ENCODE peak calls at places on chromosomes 2 and 18, in seven cellular contexts. One of them, this sample, is unnamed.

GRCh38 chr2:44974064-44974715 is 32.7 kb downstream of the SIX3 start:
- DNase-seq in PC-9: peak; percentile 77
- DNase-seq in cardiac muscle cell: peak; percentile 50
- DNase-seq in dorsolateral prefrontal cortex: no peak
- DNase-seq in GM10248: no peak
- DNase-seq in suprapubic skin: no peak
- DNase-seq in GM06990: no peak
- DNase-seq in this sample: peak; percentile 44

GRCh38 chr18:43794363-43794762 is 517.1 kb upstream of the SYT4 start:
- DNase-seq in PC-9: no peak
- DNase-seq in cardiac muscle cell: no peak
- DNase-seq in dorsolateral prefrontal cortex: no peak
- DNase-seq in GM10248: no peak
- DNase-seq in suprapubic skin: no peak
- DNase-seq in GM06990: no peak
- DNase-seq in this sample: no peak

GRCh38 chr2:205903549-205904129 is 182.3 kb downstream of the INO80D start:
- DNase-seq in PC-9: no peak
- DNase-seq in cardiac muscle cell: peak; percentile 13
- DNase-seq in dorsolateral prefrontal cortex: no peak
- DNase-seq in GM10248: peak; percentile 30
- DNase-seq in suprapubic skin: no peak
- DNase-seq in GM06990: peak; percentile 7
- DNase-seq in this sample: peak; percentile 62

GRCh38 chr2:69138793-69139510 is 126.0 kb downstream of the ANTXR1 start:
- DNase-seq in PC-9: peak; percentile 77
- DNase-seq in cardiac muscle cell: peak; percentile 84
- DNase-seq in dorsolateral prefrontal cortex: no peak
- DNase-seq in GM10248: no peak
- DNase-seq in suprapubic skin: no peak
- DNase-seq in GM06990: no peak
- DNase-seq in this sample: no peak

GRCh38 chr2:9329497-9329896 is 93.8 kb downstream of the ITGB1BP1 start:
- DNase-seq in PC-9: no peak
- DNase-seq in cardiac muscle cell: no peak
- DNase-seq in dorsolateral prefrontal cortex: no peak
- DNase-seq in GM10248: no peak
- DNase-seq in suprapubic skin: no peak
- DNase-seq in GM06990: no peak
- DNase-seq in this sample: no peak

GRCh38 chr2:128004509-128004908 is 23.4 kb downstream of the SAP130 start:
- DNase-seq in PC-9: no peak
- DNase-seq in cardiac muscle cell: no peak
- DNase-seq in dorsolateral prefrontal cortex: no peak
- DNase-seq in GM10248: no peak
- DNase-seq in suprapubic skin: no peak
- DNase-seq in GM06990: no peak
- DNase-seq in this sample: no peak

GRCh38 chr2:109125595-109126500 is 3.2 kb upstream of the SH3RF3 start:
- DNase-seq in PC-9: peak; percentile 95
- DNase-seq in cardiac muscle cell: peak; percentile 89
- DNase-seq in dorsolateral prefrontal cortex: no peak
- DNase-seq in GM10248: no peak
- DNase-seq in suprapubic skin: peak; percentile 63
- DNase-seq in GM06990: no peak
- DNase-seq in this sample: peak; percentile 23

GRCh38 chr2:76895469-76895868 is 626.7 kb downstream of the LRRTM4 start:
- DNase-seq in PC-9: no peak
- DNase-seq in cardiac muscle cell: no peak
- DNase-seq in dorsolateral prefrontal cortex: no peak
- DNase-seq in GM10248: no peak
- DNase-seq in suprapubic skin: no peak
- DNase-seq in GM06990: no peak
- DNase-seq in this sample: no peak

GRCh38 chr2:220991972-220992371 is 580.1 kb downstream of the EPHA4 start:
- DNase-seq in PC-9: no peak
- DNase-seq in cardiac muscle cell: no peak
- DNase-seq in dorsolateral prefrontal cortex: no peak
- DNase-seq in GM10248: no peak
- DNase-seq in suprapubic skin: no peak
- DNase-seq in GM06990: no peak
- DNase-seq in this sample: no peak

GRCh38 chr2:69582582-69583176 is 60.9 kb downstream of the AAK1 start:
- DNase-seq in PC-9: no peak
- DNase-seq in cardiac muscle cell: peak; percentile 55
- DNase-seq in dorsolateral prefrontal cortex: no peak
- DNase-seq in GM10248: no peak
- DNase-seq in suprapubic skin: no peak
- DNase-seq in GM06990: no peak
- DNase-seq in this sample: peak; percentile 41

GRCh38 chr2:88028931-88029330 is 12.6 kb upstream of the RNU2-63P start:
- DNase-seq in PC-9: no peak
- DNase-seq in cardiac muscle cell: no peak
- DNase-seq in dorsolateral prefrontal cortex: no peak
- DNase-seq in GM10248: no peak
- DNase-seq in suprapubic skin: no peak
- DNase-seq in GM06990: no peak
- DNase-seq in this sample: no peak

GRCh38 chr2:209411296-209411695 is 12.6 kb upstream of the MAP2 start:
- DNase-seq in PC-9: no peak
- DNase-seq in cardiac muscle cell: no peak
- DNase-seq in dorsolateral prefrontal cortex: no peak
- DNase-seq in GM10248: no peak
- DNase-seq in suprapubic skin: no peak
- DNase-seq in GM06990: no peak
- DNase-seq in this sample: no peak

GRCh38 chr2:15631883-15632282 is 40.2 kb downstream of the DDX1 start:
- DNase-seq in PC-9: no peak
- DNase-seq in cardiac muscle cell: no peak
- DNase-seq in dorsolateral prefrontal cortex: no peak
- DNase-seq in GM10248: no peak
- DNase-seq in suprapubic skin: no peak
- DNase-seq in GM06990: no peak
- DNase-seq in this sample: no peak

GRCh38 chr2:152473151-152473857 is 138.3 kb downstream of the FMNL2 start:
- DNase-seq in PC-9: peak; percentile 63
- DNase-seq in cardiac muscle cell: no peak
- DNase-seq in dorsolateral prefrontal cortex: no peak
- DNase-seq in GM10248: no peak
- DNase-seq in suprapubic skin: no peak
- DNase-seq in GM06990: no peak
- DNase-seq in this sample: no peak

GRCh38 chr2:104866883-104867350 is 13.0 kb downstream of the POU3F3 start:
- DNase-seq in PC-9: no peak
- DNase-seq in cardiac muscle cell: no peak
- DNase-seq in dorsolateral prefrontal cortex: no peak
- DNase-seq in GM10248: no peak
- DNase-seq in suprapubic skin: no peak
- DNase-seq in GM06990: no peak
- DNase-seq in this sample: no peak

GRCh38 chr2:106147159-106147558 is 46.9 kb downstream of the UXS1 start:
- DNase-seq in PC-9: peak; percentile 76
- DNase-seq in cardiac muscle cell: peak; percentile 42
- DNase-seq in dorsolateral prefrontal cortex: no peak
- DNase-seq in GM10248: no peak
- DNase-seq in suprapubic skin: no peak
- DNase-seq in GM06990: no peak
- DNase-seq in this sample: no peak

GRCh38 chr2:28108143-28108542 is 217.6 kb downstream of the BABAM2 start:
- DNase-seq in PC-9: no peak
- DNase-seq in cardiac muscle cell: peak; percentile 14
- DNase-seq in dorsolateral prefrontal cortex: no peak
- DNase-seq in GM10248: no peak
- DNase-seq in suprapubic skin: no peak
- DNase-seq in GM06990: no peak
- DNase-seq in this sample: no peak

GRCh38 chr2:97718051-97718882 is 4.9 kb downstream of the ZAP70 start:
- DNase-seq in PC-9: no peak
- DNase-seq in cardiac muscle cell: no peak
- DNase-seq in dorsolateral prefrontal cortex: no peak
- DNase-seq in GM10248: peak; percentile 72
- DNase-seq in suprapubic skin: no peak
- DNase-seq in GM06990: no peak
- DNase-seq in this sample: peak; percentile 60

GRCh38 chr2:224865016-224865415 is 148.9 kb upstream of the CCDC195 start:
- DNase-seq in PC-9: no peak
- DNase-seq in cardiac muscle cell: no peak
- DNase-seq in dorsolateral prefrontal cortex: no peak
- DNase-seq in GM10248: no peak
- DNase-seq in suprapubic skin: no peak
- DNase-seq in GM06990: no peak
- DNase-seq in this sample: no peak

GRCh38 chr2:30663806-30664205 is 143.4 kb downstream of the CAPN13 start:
- DNase-seq in PC-9: peak; percentile 11
- DNase-seq in cardiac muscle cell: no peak
- DNase-seq in dorsolateral prefrontal cortex: no peak
- DNase-seq in GM10248: no peak
- DNase-seq in suprapubic skin: no peak
- DNase-seq in GM06990: no peak
- DNase-seq in this sample: no peak

GRCh38 chr2:208373460-208374089 is 33.0 kb upstream of the PTH2R start:
- DNase-seq in PC-9: no peak
- DNase-seq in cardiac muscle cell: peak; percentile 72
- DNase-seq in dorsolateral prefrontal cortex: no peak
- DNase-seq in GM10248: peak; percentile 54
- DNase-seq in suprapubic skin: no peak
- DNase-seq in GM06990: no peak
- DNase-seq in this sample: peak; percentile 54

GRCh38 chr2:216057688-216058193 is 23.9 kb downstream of the PECR start:
- DNase-seq in PC-9: peak; percentile 54
- DNase-seq in cardiac muscle cell: peak; percentile 10
- DNase-seq in dorsolateral prefrontal cortex: no peak
- DNase-seq in GM10248: peak; percentile 78
- DNase-seq in suprapubic skin: no peak
- DNase-seq in GM06990: peak; percentile 74
- DNase-seq in this sample: peak; percentile 94

GRCh38 chr18:44839239-44839666 is 158.6 kb downstream of the SETBP1 start:
- DNase-seq in PC-9: peak; percentile 81
- DNase-seq in cardiac muscle cell: peak; percentile 77
- DNase-seq in dorsolateral prefrontal cortex: no peak
- DNase-seq in GM10248: peak; percentile 71
- DNase-seq in suprapubic skin: no peak
- DNase-seq in GM06990: peak; percentile 50
- DNase-seq in this sample: peak; percentile 82

GRCh38 chr2:238407566-238407965 is 19.2 kb upstream of the ASB1 start:
- DNase-seq in PC-9: no peak
- DNase-seq in cardiac muscle cell: no peak
- DNase-seq in dorsolateral prefrontal cortex: no peak
- DNase-seq in GM10248: no peak
- DNase-seq in suprapubic skin: no peak
- DNase-seq in GM06990: no peak
- DNase-seq in this sample: no peak

GRCh38 chr2:238406222-238406997 is 20.3 kb upstream of the ASB1 start:
- DNase-seq in PC-9: no peak
- DNase-seq in cardiac muscle cell: no peak
- DNase-seq in dorsolateral prefrontal cortex: no peak
- DNase-seq in GM10248: no peak
- DNase-seq in suprapubic skin: no peak
- DNase-seq in GM06990: no peak
- DNase-seq in this sample: no peak

GRCh38 chr2:238408615-238409340 is 17.9 kb upstream of the ASB1 start:
- DNase-seq in PC-9: no peak
- DNase-seq in cardiac muscle cell: no peak
- DNase-seq in dorsolateral prefrontal cortex: no peak
- DNase-seq in GM10248: no peak
- DNase-seq in suprapubic skin: no peak
- DNase-seq in GM06990: no peak
- DNase-seq in this sample: no peak

GRCh38 chr2:238404406-238405216 is 22.1 kb upstream of the ASB1 start:
- DNase-seq in PC-9: no peak
- DNase-seq in cardiac muscle cell: no peak
- DNase-seq in dorsolateral prefrontal cortex: no peak
- DNase-seq in GM10248: no peak
- DNase-seq in suprapubic skin: no peak
- DNase-seq in GM06990: no peak
- DNase-seq in this sample: no peak

DNA sequence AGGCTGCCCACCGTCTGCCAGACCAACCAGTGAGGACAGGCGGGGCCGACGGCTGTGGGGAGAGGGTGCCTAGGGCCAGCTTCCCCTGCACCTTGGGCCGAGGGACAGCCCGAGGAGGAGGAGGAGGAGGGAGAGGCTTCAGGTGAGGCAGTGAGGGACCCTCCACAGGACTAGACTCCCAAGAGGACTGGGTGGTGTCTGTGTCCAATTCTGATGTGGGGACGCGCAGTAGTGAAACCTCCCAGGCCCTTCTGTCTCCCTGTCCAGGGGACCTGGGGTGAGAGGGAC is 19.8 kb upstream of the ASB1 start:
- DNase-seq in PC-9: no peak
- DNase-seq in cardiac muscle cell: no peak
- DNase-seq in dorsolateral prefrontal cortex: no peak
- DNase-seq in GM10248: no peak
- DNase-seq in suprapubic skin: no peak
- DNase-seq in GM06990: no peak
- DNase-seq in this sample: no peak
- TF ChIP-seq CTCF in PC-9: no peak
- TF ChIP-seq CTCF in cardiac muscle cell: no peak
- TF ChIP-seq CTCF in dorsolateral prefrontal cortex: no peak
- TF ChIP-seq CTCF in GM10248: no peak
- TF ChIP-seq CTCF in suprapubic skin: no peak
- TF ChIP-seq CTCF in GM06990: no peak
- TF ChIP-seq CTCF in this sample: no peak

DNA sequence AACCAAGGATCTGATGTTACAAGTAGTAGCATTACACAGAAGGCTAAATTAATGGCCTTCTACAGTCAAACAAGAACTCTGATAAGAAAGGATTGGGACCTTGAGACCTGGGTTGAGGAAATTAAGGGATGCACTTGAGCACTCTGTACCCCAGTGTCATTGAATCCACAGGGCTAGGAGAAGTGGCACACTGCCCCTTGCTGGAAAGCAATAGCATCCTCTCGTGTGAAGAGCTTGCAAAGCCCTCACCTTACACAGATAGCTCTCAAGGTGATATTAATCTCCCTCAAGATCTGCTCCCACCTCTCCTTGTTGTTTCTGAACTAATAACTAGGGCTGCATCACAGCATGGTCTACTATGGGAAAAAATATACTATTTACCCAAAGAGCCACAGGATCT is 26.5 kb upstream of the CHST9 start:
- DNase-seq in PC-9: no peak
- DNase-seq in cardiac muscle cell: no peak
- DNase-seq in dorsolateral prefrontal cortex: no peak
- DNase-seq in GM10248: no peak
- DNase-seq in suprapubic skin: no peak
- DNase-seq in GM06990: no peak
- DNase-seq in this sample: no peak
- TF ChIP-seq CTCF in PC-9: no peak
- TF ChIP-seq CTCF in cardiac muscle cell: no peak
- TF ChIP-seq CTCF in dorsolateral prefrontal cortex: no peak
- TF ChIP-seq CTCF in GM10248: no peak
- TF ChIP-seq CTCF in suprapubic skin: no peak
- TF ChIP-seq CTCF in GM06990: no peak
- TF ChIP-seq CTCF in this sample: no peak

GRCh38 chr2:33033524-33034150 is 86.9 kb downstream of the LTBP1 start:
- DNase-seq in PC-9: no peak
- DNase-seq in cardiac muscle cell: peak; percentile 75
- DNase-seq in dorsolateral prefrontal cortex: no peak
- DNase-seq in GM10248: no peak
- DNase-seq in suprapubic skin: no peak
- DNase-seq in GM06990: no peak
- DNase-seq in this sample: no peak
- TF ChIP-seq CTCF in PC-9: peak; percentile 69
- TF ChIP-seq CTCF in cardiac muscle cell: peak; percentile 62
- TF ChIP-seq CTCF in dorsolateral prefrontal cortex: peak; percentile 84
- TF ChIP-seq CTCF in GM10248: peak; percentile 11
- TF ChIP-seq CTCF in suprapubic skin: peak; percentile 27
- TF ChIP-seq CTCF in GM06990: peak; percentile 13
- TF ChIP-seq CTCF in this sample: no peak

GRCh38 chr18:65725421-65726050 is 25.3 kb upstream of the CDH7 start:
- DNase-seq in PC-9: no peak
- DNase-seq in cardiac muscle cell: peak; percentile 0
- DNase-seq in dorsolateral prefrontal cortex: no peak
- DNase-seq in GM10248: no peak
- DNase-seq in suprapubic skin: no peak
- DNase-seq in GM06990: no peak
- DNase-seq in this sample: peak; percentile 1
- TF ChIP-seq CTCF in PC-9: peak; percentile 55
- TF ChIP-seq CTCF in cardiac muscle cell: no peak
- TF ChIP-seq CTCF in dorsolateral prefrontal cortex: peak; percentile 44
- TF ChIP-seq CTCF in GM10248: peak; percentile 25
- TF ChIP-seq CTCF in suprapubic skin: no peak
- TF ChIP-seq CTCF in GM06990: peak; percentile 23
- TF ChIP-seq CTCF in this sample: no peak